ENCODE peak calls at places on chromosome 11, in nine cellular contexts. Y is hepatocyte, C is DND-41, A is stomach, L is lung, J is uterus, O is IMR-90, P is esophagus squamous epithelium, F is Peyer's patch. G is an unnamed sample.
A peak's percentile ranks its signal among the peaks of the same experiment; 100 is the strongest.

GRCh38 chr11:92867913-92868619 is 101.4 kb upstream of the MTNR1B start:
- DNase-seq in L (no peak), Y (peak; percentile 59), O (no peak), A (no peak), C (no peak), P (no peak), J (no peak), F (no peak), G (no peak)

GRCh38 chr11:78645226-78646202 is 70.8 kb upstream of the NARS2 start:
- DNase-seq in P (no peak), Y (peak; percentile 81), C (peak; percentile 64), L (peak; percentile 71), A (peak; percentile 79), J (peak; percentile 70), O (peak; percentile 72), F (peak; percentile 84), G (peak; percentile 19)

GRCh38 chr11:17719940-17720795 is 797 bp downstream of the MYOD1 start:
- DNase-seq in A (no peak), L (no peak), Y (peak; percentile 46), P (no peak), O (no peak), J (no peak), F (no peak), C (no peak), G (no peak)

GRCh38 chr11:119100246-119100959 is 1.2 kb downstream of the DPAGT1 start:
- DNase-seq in C (no peak), F (no peak), P (no peak), J (no peak), Y (peak; percentile 45), O (peak; percentile 54), A (no peak), L (no peak), G (no peak)

GRCh38 chr11:111602865-111603632 is 800 bp downstream of the SIK2 start:
- DNase-seq in O (peak; percentile 43), P (no peak), A (peak; percentile 43), Y (peak; percentile 24), F (no peak), C (peak; percentile 44), J (no peak), L (no peak), G (peak; percentile 7)

GRCh38 chr11:111422494-111423249 is 43.6 kb upstream of the POU2AF1 start:
- DNase-seq in P (no peak), J (peak; percentile 58), C (peak; percentile 72), O (peak; percentile 26), L (peak; percentile 52), A (peak; percentile 79), Y (peak; percentile 77), F (peak; percentile 85), G (peak; percentile 51)

GRCh38 chr11:45193695-45194094 is 47.3 kb downstream of the PRDM11 start:
- DNase-seq in O (no peak), L (no peak), C (no peak), P (no peak), Y (no peak), J (no peak), F (no peak), A (no peak), G (no peak)

GRCh38 chr11:124884340-124884739 is 13.3 kb downstream of the ROBO4 start:
- DNase-seq in L (no peak), O (no peak), C (no peak), F (no peak), P (no peak), A (no peak), J (no peak), Y (no peak), G (no peak)

GRCh38 chr11:64767344-64768299 is 7.8 kb upstream of the PYGM start:
- DNase-seq in P (no peak), L (peak; percentile 71), O (peak; percentile 60), A (peak; percentile 73), C (peak; percentile 81), Y (peak; percentile 79), J (no peak), F (peak; percentile 91), G (peak; percentile 81)

GRCh38 chr11:14679662-14680061 is 36.1 kb downstream of the PDE3B start:
- DNase-seq in Y (no peak), L (no peak), C (no peak), O (no peak), J (no peak), F (no peak), A (no peak), P (no peak), G (no peak)

GRCh38 chr11:47499160-47499559 is 50.2 kb upstream of the RAPSN start:
- DNase-seq in O (no peak), C (no peak), Y (no peak), A (no peak), J (no peak), F (no peak), L (no peak), P (no peak), G (no peak)

GRCh38 chr11:5420993-5421392 is 918 bp upstream of the OR51Q1 start:
- DNase-seq in O (no peak), Y (no peak), P (no peak), F (no peak), L (no peak), C (no peak), A (no peak), J (no peak), G (no peak)

GRCh38 chr11:44978279-44978960 is 27.7 kb upstream of the TP53I11 start:
- DNase-seq in L (no peak), F (no peak), J (no peak), P (no peak), A (no peak), Y (no peak), C (no peak), O (no peak), G (no peak)

GRCh38 chr11:105862736-105863367 is 159.2 kb downstream of the MSANTD4 start:
- DNase-seq in Y (peak; percentile 50), A (no peak), C (peak; percentile 10), L (no peak), F (no peak), J (no peak), P (no peak), O (peak; percentile 68), G (no peak)

GRCh38 chr11:73245461-73245860 is 26.7 kb upstream of the P2RY6 start:
- DNase-seq in Y (no peak), F (peak; percentile 22), L (no peak), A (no peak), J (no peak), C (no peak), O (no peak), P (no peak), G (no peak)

GRCh38 chr11:73246303-73246702 is 25.8 kb upstream of the P2RY6 start:
- DNase-seq in C (no peak), A (no peak), Y (no peak), F (no peak), J (no peak), O (no peak), P (no peak), L (no peak), G (no peak)

GRCh38 chr11:73249304-73249703 is 22.8 kb upstream of the P2RY6 start:
- DNase-seq in A (no peak), L (no peak), F (peak; percentile 46), P (no peak), Y (no peak), O (peak; percentile 22), J (no peak), C (no peak), G (no peak)

GRCh38 chr11:73249858-73250773 is 22.0 kb upstream of the P2RY6 start:
- DNase-seq in L (no peak), C (no peak), O (no peak), Y (no peak), J (no peak), F (peak; percentile 34), A (no peak), P (no peak), G (no peak)

GRCh38 chr11:73248526-73249185 is 23.5 kb upstream of the P2RY6 start:
- DNase-seq in A (no peak), P (no peak), O (no peak), C (no peak), F (no peak), Y (no peak), J (no peak), L (no peak), G (no peak)
- TF ChIP-seq CTCF in A (no peak), P (no peak), O (no peak), C (no peak), F (no peak), Y (no peak), J (no peak), L (no peak), G (no peak)

DNA sequence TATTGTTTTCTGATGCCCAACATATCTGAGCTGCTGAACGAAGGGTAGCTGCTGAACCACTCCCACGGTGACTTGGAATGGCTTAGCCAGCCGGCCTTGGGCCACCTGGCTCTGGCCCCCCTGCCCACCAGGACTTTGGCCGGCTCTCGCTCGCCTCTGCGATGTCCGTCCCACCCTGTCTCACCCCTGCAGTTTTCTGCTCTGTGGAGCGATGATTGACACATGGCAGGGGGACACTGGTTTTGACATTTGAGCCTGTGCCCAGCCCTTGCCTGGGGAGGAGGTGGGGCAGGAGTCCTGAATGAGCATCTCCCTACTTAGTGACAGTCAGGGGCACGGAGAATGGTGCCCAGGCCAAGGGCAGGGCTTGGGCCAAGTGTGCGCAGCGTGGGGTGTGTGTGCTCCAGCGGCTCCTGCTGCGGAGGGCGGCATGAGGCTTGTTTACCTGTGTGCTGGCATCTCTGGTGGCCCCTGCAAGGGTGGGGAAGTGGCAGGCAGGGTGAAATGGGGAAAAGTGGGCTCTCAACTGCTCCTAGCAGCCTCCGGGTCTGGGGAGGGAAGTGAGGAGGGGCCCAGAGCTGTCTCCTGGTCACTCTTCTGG is 15.7 kb upstream of the CDKN1C start:
- DNase-seq in J (no peak), L (no peak), A (no peak), F (no peak), Y (no peak), C (no peak), O (no peak), P (no peak), G (no peak)
- H3K27ac ChIP-seq in J (peak overlapping the region; percentile 72), L (peak overlapping the region; percentile 81), A (peak overlapping the region; percentile 81), F (peak overlapping the region; percentile 81), Y (peak overlapping the region; percentile 66), C (peak overlapping the region; percentile 82), O (peak overlapping the region; percentile 91), P (peak overlapping the region; percentile 88), G (no peak overlapping the region)

GRCh38 chr11:1674194-1674878 is 22.7 kb upstream of the KRTAP5-6 start:
- DNase-seq in C (no peak), L (no peak), F (peak; percentile 34), O (no peak), A (no peak), P (no peak), Y (no peak), J (peak; percentile 11), G (no peak)
- H3K27me3 ChIP-seq in C (peaks cover 13% of the 10 kb centered on the region), L (no peaks in the 10 kb centered on the region), F (no peaks in the 10 kb centered on the region), O (peaks cover 44% of the 10 kb centered on the region), A (peaks cover 65% of the 10 kb centered on the region), P (no peaks in the 10 kb centered on the region), Y (no peaks in the 10 kb centered on the region), J (peaks cover 3% of the 10 kb centered on the region), G (peaks cover 21% of the 10 kb centered on the region)

DNA sequence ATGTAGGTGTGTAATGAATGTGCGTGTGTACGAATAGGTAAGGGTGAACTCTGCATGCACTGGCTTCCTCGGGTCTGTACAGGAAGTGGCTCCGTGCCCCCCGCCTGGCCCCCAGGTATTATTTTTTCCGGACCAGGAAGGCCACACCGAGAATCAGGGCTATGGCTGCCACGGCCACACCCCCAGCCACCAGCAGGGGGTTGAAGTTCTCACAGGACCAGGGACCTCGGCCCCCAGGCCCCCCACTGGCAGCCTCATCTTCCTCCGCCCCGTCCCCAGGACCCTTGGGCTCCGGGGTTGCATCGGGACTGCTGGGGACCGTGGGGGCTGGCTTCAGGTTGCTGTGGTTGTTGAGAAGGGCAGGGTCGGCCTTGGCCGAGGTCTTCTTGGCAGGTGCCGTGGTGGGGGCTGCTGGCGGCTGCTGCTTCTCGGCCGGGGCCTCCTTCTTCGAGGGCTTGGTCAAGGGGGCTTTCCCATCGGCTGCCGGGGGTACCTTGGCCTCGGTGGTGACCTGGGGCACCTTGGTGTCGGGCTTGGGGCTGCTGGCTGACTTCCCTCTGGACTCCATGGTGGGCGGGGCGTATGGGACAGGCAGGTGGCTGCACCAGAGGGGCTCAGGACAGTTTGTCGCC is 1.8 kb downstream of the CEND1 start:
- DNase-seq in O (no peak), P (no peak), L (no peak), J (no peak), A (no peak), F (no peak), Y (no peak), C (no peak), G (no peak)
- TF ChIP-seq CTCF in O (no peak), P (no peak), L (no peak), J (no peak), A (no peak), F (no peak), Y (no peak), C (no peak), G (no peak)

G was measured in CD4-positive, alpha-beta T cell.